ENCODE peak calls at places on chromosome 14, in six cellular contexts. N is mucosa of gallbladder; Y is PC-9; C is stimulated activated CD8-positive, alpha-beta memory T cell treated with anti-CD3 and anti-CD28 coated beads, Interleukin-4, amount 100 ng/mL, for 1 hour; I is ascending aorta; E is aorta. L is an unnamed sample.

GRCh38 chr14:99261916-99262787 is 9.8 kb downstream of the BCL11B start:
- DNase-seq in N (peak), Y (no peak), C (peak), I (peak), E (no peak), L (no peak)

GRCh38 chr14:77040995-77041744 is 12.7 kb upstream of the IRF2BPL start:
- DNase-seq in N (no peak), Y (no peak), C (no peak), I (no peak), E (no peak), L (no peak)

GRCh38 chr14:41766772-41767171 is 160.1 kb downstream of the LRFN5 start:
- DNase-seq in N (no peak), Y (no peak), C (no peak), I (no peak), E (no peak), L (no peak)

GRCh38 chr14:104970231-104971068 is 7.7 kb downstream of the AHNAK2 start:
- DNase-seq in N (peak), Y (peak), C (no peak), I (no peak), E (peak), L (no peak)

GRCh38 chr14:50028458-50028857 is 87.9 kb downstream of the VCPKMT start:
- DNase-seq in N (no peak), Y (no peak), C (no peak), I (no peak), E (no peak), L (no peak)

GRCh38 chr14:63853831-63854293 is 1.1 kb downstream of the SYNE2 start:
- DNase-seq in N (peak), Y (peak), C (peak), I (no peak), E (peak), L (peak)

GRCh38 chr14:103204852-103205540 is 81.7 kb downstream of the TNFAIP2 start:
- DNase-seq in N (no peak), Y (no peak), C (no peak), I (no peak), E (no peak), L (no peak)

GRCh38 chr14:70808402-70809237 is 693 bp downstream of the MAP3K9 start:
- DNase-seq in N (no peak), Y (no peak), C (no peak), I (no peak), E (peak), L (peak)

GRCh38 chr14:52596320-52596719 is 43.7 kb downstream of the GPR137C start:
- DNase-seq in N (no peak), Y (no peak), C (no peak), I (no peak), E (no peak), L (no peak)

GRCh38 chr14:27075503-27075902 is 477.7 kb upstream of the NOVA1 start:
- DNase-seq in N (no peak), Y (no peak), C (no peak), I (no peak), E (no peak), L (no peak)